ENCODE peak calls at places on chromosomes 3 and 15, in four cellular contexts. S is T47D, J is ecto neural progenitor cell, O is NCI-H1092. T is an unnamed sample.

GRCh38 chr3:129039271-129040038 is 21.1 kb upstream of the GP9 start:
- DNase-seq in S (no peak), J (peak), O (peak), T (peak)

GRCh38 chr3:192054881-192055280 is 593.9 kb downstream of the PYDC2 start:
- DNase-seq in S (no peak), J (no peak), O (no peak), T (no peak)

GRCh38 chr3:52429779-52430415 is 15.0 kb downstream of the SEMA3G start:
- DNase-seq in S (no peak), J (no peak), O (no peak), T (no peak)

GRCh38 chr3:190323241-190323617 is 983 bp upstream of the CLDN1 start:
- DNase-seq in S (no peak), J (no peak), O (no peak), T (no peak)

GRCh38 chr3:51544011-51544775 is 5.7 kb downstream of the RAD54L2 start:
- DNase-seq in S (no peak), J (no peak), O (no peak), T (no peak)

GRCh38 chr3:32817195-32817560 is 619 bp upstream of the TRIM71 start:
- DNase-seq in S (no peak), J (no peak), O (no peak), T (no peak)

GRCh38 chr15:85124173-85124572 is 142.5 kb downstream of the PDE8A start:
- DNase-seq in S (no peak), J (no peak), O (no peak), T (no peak)

GRCh38 chr3:84925571-84925970 is 33.2 kb upstream of the CADM2 start:
- DNase-seq in S (no peak), J (no peak), O (no peak), T (no peak)

GRCh38 chr15:26564354-26564753 is 208.5 kb downstream of the GABRB3 start:
- DNase-seq in S (no peak), J (no peak), O (no peak), T (no peak)

GRCh38 chr3:147216143-147216673 is 190.1 kb downstream of the ZIC4 start:
- DNase-seq in S (no peak), J (no peak), O (no peak), T (no peak)

GRCh38 chr3:71752911-71753715 is 542 bp upstream of the GPR27 start:
- DNase-seq in S (no peak), J (peak), O (no peak), T (no peak)

GRCh38 chr3:33131328-33132018 is 17.7 kb downstream of the CRTAP start:
- DNase-seq in S (peak), J (peak), O (peak), T (peak)

GRCh38 chr3:41418961-41419691 is 219.8 kb downstream of the CTNNB1 start:
- DNase-seq in S (no peak), J (no peak), O (no peak), T (no peak)

GRCh38 chr3:153285194-153285641 is 123.2 kb downstream of the RAP2B start:
- DNase-seq in S (peak), J (no peak), O (no peak), T (no peak)

GRCh38 chr3:198079771-198080520 is 119.9 kb downstream of the LMLN start:
- DNase-seq in S (no peak), J (no peak), O (no peak), T (no peak)

GRCh38 chr3:188911033-188911850 is 260.5 kb upstream of the TPRG1 start:
- DNase-seq in S (no peak), J (no peak), O (no peak), T (no peak)

GRCh38 chr3:183435701-183436100 is 7.3 kb upstream of the MCF2L2 start:
- DNase-seq in S (no peak), J (no peak), O (no peak), T (no peak)

GRCh38 chr3:56633602-56634371 is 49.3 kb downstream of the TASOR start:
- DNase-seq in S (peak), J (no peak), O (no peak), T (no peak)

T was measured in NCI-H2081.